ENCODE peak calls at places on chromosomes 6 and 20, in six cellular contexts. One of them, this sample, is unnamed. For H3K9me3, the result is how much of the 10 kb centered on the place peaks cover.

GRCh38 chr6:10414766-10415592 is at the start of gene TFAP2A:
- DNase-seq in MM.1S: no peak
- DNase-seq in cardiac muscle cell: no peak
- DNase-seq in psoas muscle: no peak
- DNase-seq in heart right ventricle: no peak
- DNase-seq in CD4-positive, alpha-beta T cell: no peak
- DNase-seq in this sample: peak

GRCh38 chr6:156508923-156509322 is 268.3 kb upstream of the ARID1B start:
- DNase-seq in MM.1S: no peak
- DNase-seq in heart right ventricle: no peak
- DNase-seq in cardiac muscle cell: no peak
- DNase-seq in psoas muscle: no peak
- DNase-seq in CD4-positive, alpha-beta T cell: no peak
- DNase-seq in this sample: peak

GRCh38 chr20:4748847-4749246 is 27.1 kb downstream of the PRND start:
- DNase-seq in CD4-positive, alpha-beta T cell: no peak
- DNase-seq in heart right ventricle: no peak
- DNase-seq in cardiac muscle cell: no peak
- DNase-seq in psoas muscle: no peak
- DNase-seq in MM.1S: no peak
- DNase-seq in this sample: no peak

GRCh38 chr6:165940366-165940765 is 227.3 kb downstream of the TBXT start:
- DNase-seq in psoas muscle: no peak
- DNase-seq in MM.1S: no peak
- DNase-seq in cardiac muscle cell: no peak
- DNase-seq in CD4-positive, alpha-beta T cell: no peak
- DNase-seq in heart right ventricle: no peak
- DNase-seq in this sample: no peak

GRCh38 chr6:93516441-93516840 is 97.1 kb upstream of the EPHA7 start:
- DNase-seq in heart right ventricle: no peak
- DNase-seq in MM.1S: peak
- DNase-seq in cardiac muscle cell: no peak
- DNase-seq in CD4-positive, alpha-beta T cell: no peak
- DNase-seq in psoas muscle: no peak
- DNase-seq in this sample: no peak

GRCh38 chr20:35616465-35617396 is 1.1 kb downstream of the SPAG4 start:
- DNase-seq in cardiac muscle cell: peak
- DNase-seq in psoas muscle: peak
- DNase-seq in CD4-positive, alpha-beta T cell: no peak
- DNase-seq in heart right ventricle: peak
- DNase-seq in MM.1S: no peak
- DNase-seq in this sample: peak

GRCh38 chr6:34630040-34630439 is 66.5 kb downstream of the ILRUN start:
- DNase-seq in psoas muscle: no peak
- DNase-seq in MM.1S: no peak
- DNase-seq in heart right ventricle: no peak
- DNase-seq in CD4-positive, alpha-beta T cell: no peak
- DNase-seq in cardiac muscle cell: no peak
- DNase-seq in this sample: no peak

GRCh38 chr6:12049165-12049564 is 37.1 kb downstream of the HIVEP1 start:
- DNase-seq in CD4-positive, alpha-beta T cell: no peak
- DNase-seq in psoas muscle: no peak
- DNase-seq in cardiac muscle cell: no peak
- DNase-seq in heart right ventricle: no peak
- DNase-seq in MM.1S: no peak
- DNase-seq in this sample: no peak

GRCh38 chr20:63079971-63080370 is 73.2 kb upstream of the BHLHE23 start:
- DNase-seq in heart right ventricle: no peak
- DNase-seq in cardiac muscle cell: no peak
- DNase-seq in psoas muscle: no peak
- DNase-seq in MM.1S: no peak
- DNase-seq in CD4-positive, alpha-beta T cell: no peak
- DNase-seq in this sample: no peak

GRCh38 chr6:127519469-127519785 is 292 bp upstream of the MTCL3 start:
- DNase-seq in heart right ventricle: no peak
- DNase-seq in psoas muscle: no peak
- DNase-seq in cardiac muscle cell: no peak
- DNase-seq in CD4-positive, alpha-beta T cell: no peak
- DNase-seq in MM.1S: no peak
- DNase-seq in this sample: no peak
- H3K9me3 ChIP-seq in heart right ventricle: under half
- H3K9me3 ChIP-seq in psoas muscle: under half
- H3K9me3 ChIP-seq in cardiac muscle cell: under half
- H3K9me3 ChIP-seq in CD4-positive, alpha-beta T cell: under half
- H3K9me3 ChIP-seq in MM.1S: under half
- H3K9me3 ChIP-seq in this sample: under half

DNA sequence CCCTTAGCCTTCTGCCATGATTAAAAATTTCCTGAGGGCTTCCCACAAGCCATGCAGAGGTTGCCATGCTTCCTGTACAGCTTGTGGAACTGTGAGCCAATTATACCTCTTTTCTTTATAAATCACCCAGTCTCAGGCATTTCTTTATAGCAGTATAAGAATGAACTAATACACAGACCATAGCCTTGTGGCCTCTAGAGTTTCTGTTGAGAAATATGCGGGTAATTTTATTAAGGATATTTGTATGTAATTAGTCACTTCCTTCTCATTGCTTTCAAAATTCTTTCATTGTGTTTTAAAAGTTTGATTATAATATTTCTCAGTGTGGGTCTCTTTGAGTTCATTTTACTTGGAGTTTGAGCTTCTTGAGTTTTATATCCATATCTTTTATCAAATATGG is 484.9 kb downstream of the COL12A1 start:
- DNase-seq in cardiac muscle cell: no peak
- DNase-seq in MM.1S: no peak
- DNase-seq in psoas muscle: no peak
- DNase-seq in heart right ventricle: no peak
- DNase-seq in CD4-positive, alpha-beta T cell: no peak
- DNase-seq in this sample: no peak
- H3K9me3 ChIP-seq in cardiac muscle cell: under half
- H3K9me3 ChIP-seq in MM.1S: under half
- H3K9me3 ChIP-seq in psoas muscle: under half
- H3K9me3 ChIP-seq in heart right ventricle: under half
- H3K9me3 ChIP-seq in CD4-positive, alpha-beta T cell: under half
- H3K9me3 ChIP-seq in this sample: under half

DNA sequence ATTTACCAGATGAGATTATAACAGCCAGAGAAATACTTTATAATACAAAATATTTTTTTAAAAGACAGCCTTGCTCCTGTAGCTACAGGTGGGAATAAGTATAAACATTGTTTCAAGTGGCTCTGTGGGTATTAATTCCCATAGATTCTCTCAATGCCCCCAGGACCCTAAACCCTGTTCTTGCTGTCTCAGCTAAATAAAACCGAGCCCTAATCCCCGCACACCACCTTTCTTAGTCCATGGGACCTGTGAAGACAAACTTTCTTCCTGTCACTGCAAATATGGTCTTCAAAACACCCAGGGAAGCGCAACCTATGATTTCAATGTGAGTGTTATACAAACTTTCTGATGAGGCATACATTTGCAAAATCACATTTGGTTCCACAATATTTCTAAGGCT is 11.0 kb downstream of the SMLR1 start:
- DNase-seq in CD4-positive, alpha-beta T cell: no peak
- DNase-seq in heart right ventricle: no peak
- DNase-seq in psoas muscle: no peak
- DNase-seq in cardiac muscle cell: no peak
- DNase-seq in MM.1S: no peak
- DNase-seq in this sample: no peak
- H3K9me3 ChIP-seq in CD4-positive, alpha-beta T cell: under half
- H3K9me3 ChIP-seq in heart right ventricle: under half
- H3K9me3 ChIP-seq in psoas muscle: under half
- H3K9me3 ChIP-seq in cardiac muscle cell: under half
- H3K9me3 ChIP-seq in MM.1S: under half
- H3K9me3 ChIP-seq in this sample: under half

GRCh38 chr6:344816-345340 is 46.7 kb upstream of the IRF4 start:
- DNase-seq in CD4-positive, alpha-beta T cell: no peak
- DNase-seq in cardiac muscle cell: no peak
- DNase-seq in heart right ventricle: no peak
- DNase-seq in MM.1S: no peak
- DNase-seq in psoas muscle: no peak
- DNase-seq in this sample: no peak

GRCh38 chr6:345747-346388 is 45.7 kb upstream of the IRF4 start:
- DNase-seq in MM.1S: no peak
- DNase-seq in heart right ventricle: no peak
- DNase-seq in cardiac muscle cell: no peak
- DNase-seq in CD4-positive, alpha-beta T cell: no peak
- DNase-seq in psoas muscle: no peak
- DNase-seq in this sample: no peak

GRCh38 chr6:347951-348859 is 43.3 kb upstream of the IRF4 start:
- DNase-seq in psoas muscle: no peak
- DNase-seq in CD4-positive, alpha-beta T cell: no peak
- DNase-seq in cardiac muscle cell: no peak
- DNase-seq in heart right ventricle: no peak
- DNase-seq in MM.1S: no peak
- DNase-seq in this sample: no peak

GRCh38 chr6:347232-347631 is 44.3 kb upstream of the IRF4 start:
- DNase-seq in heart right ventricle: no peak
- DNase-seq in psoas muscle: no peak
- DNase-seq in cardiac muscle cell: no peak
- DNase-seq in MM.1S: no peak
- DNase-seq in CD4-positive, alpha-beta T cell: no peak
- DNase-seq in this sample: no peak

DNA sequence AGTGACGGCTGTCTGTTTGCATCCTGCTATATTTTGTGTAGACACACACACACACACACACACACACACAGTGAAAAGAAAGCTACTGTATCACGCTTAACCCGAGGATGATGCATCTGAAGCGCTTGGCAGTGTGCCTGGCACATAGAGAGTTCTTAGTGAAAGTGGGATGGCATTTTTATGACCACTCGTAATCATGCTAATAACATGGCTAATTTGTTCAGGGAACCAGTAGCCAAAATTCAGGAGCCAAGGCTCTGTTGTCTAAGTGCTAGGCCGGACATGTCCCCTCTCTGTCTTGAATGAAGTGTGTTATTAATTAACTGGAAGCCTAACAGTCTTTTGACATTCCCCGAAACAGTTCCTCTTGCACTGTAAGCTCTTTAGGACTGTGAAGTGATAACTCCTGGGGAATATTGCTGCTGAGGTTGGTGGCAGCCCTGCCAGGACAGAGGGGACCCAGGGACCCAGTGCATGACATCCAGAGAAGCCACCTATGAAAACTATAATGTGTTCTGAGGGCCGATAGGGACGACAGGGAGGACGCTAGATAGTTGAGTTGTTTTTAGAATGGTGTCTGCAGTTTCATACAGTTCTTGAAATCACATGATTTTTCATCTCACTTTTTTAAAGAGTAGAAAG is 45.0 kb upstream of the IRF4 start:
- DNase-seq in MM.1S: no peak
- DNase-seq in CD4-positive, alpha-beta T cell: no peak
- DNase-seq in heart right ventricle: no peak
- DNase-seq in cardiac muscle cell: no peak
- DNase-seq in psoas muscle: no peak
- DNase-seq in this sample: peak
- H3K9me3 ChIP-seq in MM.1S: under half
- H3K9me3 ChIP-seq in CD4-positive, alpha-beta T cell: under half
- H3K9me3 ChIP-seq in heart right ventricle: under half
- H3K9me3 ChIP-seq in cardiac muscle cell: under half
- H3K9me3 ChIP-seq in psoas muscle: under half
- H3K9me3 ChIP-seq in this sample: under half

GRCh38 chr6:117629119-117629518 is 26.8 kb upstream of the GOPC start:
- DNase-seq in psoas muscle: no peak
- DNase-seq in cardiac muscle cell: no peak
- DNase-seq in CD4-positive, alpha-beta T cell: no peak
- DNase-seq in heart right ventricle: no peak
- DNase-seq in MM.1S: no peak
- DNase-seq in this sample: no peak

GRCh38 chr6:117624869-117625481 is 22.7 kb upstream of the GOPC start:
- DNase-seq in heart right ventricle: no peak
- DNase-seq in cardiac muscle cell: peak
- DNase-seq in CD4-positive, alpha-beta T cell: no peak
- DNase-seq in psoas muscle: no peak
- DNase-seq in MM.1S: no peak
- DNase-seq in this sample: no peak

GRCh38 chr6:117627533-117627932 is 25.2 kb upstream of the GOPC start:
- DNase-seq in psoas muscle: no peak
- DNase-seq in cardiac muscle cell: no peak
- DNase-seq in heart right ventricle: no peak
- DNase-seq in MM.1S: no peak
- DNase-seq in CD4-positive, alpha-beta T cell: no peak
- DNase-seq in this sample: no peak
- H3K9me3 ChIP-seq in psoas muscle: under half
- H3K9me3 ChIP-seq in cardiac muscle cell: under half
- H3K9me3 ChIP-seq in heart right ventricle: under half
- H3K9me3 ChIP-seq in MM.1S: under half
- H3K9me3 ChIP-seq in CD4-positive, alpha-beta T cell: under half
- H3K9me3 ChIP-seq in this sample: under half

GRCh38 chr6:125453516-125453915 is 151.7 kb upstream of the HDDC2 start:
- DNase-seq in cardiac muscle cell: no peak
- DNase-seq in psoas muscle: no peak
- DNase-seq in heart right ventricle: no peak
- DNase-seq in MM.1S: no peak
- DNase-seq in CD4-positive, alpha-beta T cell: no peak
- DNase-seq in this sample: no peak

DNA sequence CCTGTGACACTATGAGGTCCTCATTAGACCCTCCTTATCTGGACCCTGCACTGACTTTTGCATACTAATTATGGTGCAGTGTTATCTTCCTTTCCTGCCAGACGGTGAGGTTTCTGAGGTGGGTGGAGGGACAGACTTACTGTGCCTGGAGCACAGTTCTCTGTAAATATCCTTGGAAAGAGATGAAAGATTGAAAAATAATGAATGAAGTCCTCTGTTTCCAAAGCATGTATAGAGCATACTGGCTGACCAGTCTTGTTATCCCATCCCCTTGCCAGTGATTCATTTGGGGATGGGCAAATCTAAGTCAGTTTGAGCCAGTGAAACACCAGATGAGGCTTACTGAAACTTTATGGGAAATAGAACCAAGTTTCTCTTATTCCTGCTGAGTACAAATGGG is 152.6 kb upstream of the HDDC2 start:
- DNase-seq in psoas muscle: no peak
- DNase-seq in CD4-positive, alpha-beta T cell: no peak
- DNase-seq in cardiac muscle cell: no peak
- DNase-seq in MM.1S: no peak
- DNase-seq in heart right ventricle: no peak
- DNase-seq in this sample: no peak
- H3K9me3 ChIP-seq in psoas muscle: under half
- H3K9me3 ChIP-seq in CD4-positive, alpha-beta T cell: under half
- H3K9me3 ChIP-seq in cardiac muscle cell: under half
- H3K9me3 ChIP-seq in MM.1S: under half
- H3K9me3 ChIP-seq in heart right ventricle: under half
- H3K9me3 ChIP-seq in this sample: under half

DNA sequence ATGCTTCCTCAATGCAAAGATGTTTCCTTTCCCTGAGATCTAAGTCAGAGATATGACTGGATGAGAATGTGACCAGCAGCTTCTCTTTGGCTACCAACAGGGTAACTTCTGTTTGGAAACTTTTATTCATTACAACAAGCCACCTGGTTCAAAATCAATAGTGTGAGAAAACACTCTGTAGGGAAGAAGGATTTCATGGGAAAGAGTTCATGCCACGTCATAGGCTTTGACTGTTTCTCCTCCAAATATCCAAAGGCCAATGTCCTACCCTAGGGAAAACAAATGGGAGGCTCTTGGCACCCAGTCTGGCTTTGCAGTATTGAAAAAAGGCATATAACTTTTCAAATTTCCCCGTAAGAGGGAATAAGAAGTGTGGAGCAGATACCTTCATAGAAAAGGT is 245.5 kb downstream of the FNDC1 start:
- DNase-seq in MM.1S: no peak
- DNase-seq in cardiac muscle cell: no peak
- DNase-seq in CD4-positive, alpha-beta T cell: no peak
- DNase-seq in psoas muscle: no peak
- DNase-seq in heart right ventricle: no peak
- DNase-seq in this sample: no peak
- H3K9me3 ChIP-seq in MM.1S: under half
- H3K9me3 ChIP-seq in cardiac muscle cell: under half
- H3K9me3 ChIP-seq in CD4-positive, alpha-beta T cell: under half
- H3K9me3 ChIP-seq in psoas muscle: under half
- H3K9me3 ChIP-seq in heart right ventricle: under half
- H3K9me3 ChIP-seq in this sample: under half

This sample was measured in MG63.